ENCODE peak calls at places on chromosomes 1 and 21, in nine cellular contexts. Z, D, I, F, K, E, O, A and P are unnamed samples.

GRCh38 chr1:20530901-20531300 is 21.5 kb upstream of the FAM43B start:
- DNase-seq in Z (no peak), D (no peak), I (no peak), F (no peak), K (no peak), E (no peak), O (no peak), A (no peak), P (no peak)

GRCh38 chr1:23801338-23801748 is 789 bp upstream of the GALE start:
- DNase-seq in Z (no peak), D (no peak), I (no peak), F (no peak), K (no peak), E (no peak), O (no peak), A (no peak), P (no peak)

GRCh38 chr1:243253211-243253926 is 1.7 kb downstream of the CEP170 start:
- DNase-seq in Z (no peak), D (no peak), I (no peak), F (no peak), K (no peak), E (no peak), O (no peak), A (no peak), P (no peak)

GRCh38 chr1:58815069-58815679 is 31.3 kb upstream of the JUN start:
- DNase-seq in Z (peak; percentile 95), D (peak; percentile 20), I (peak; percentile 34), F (no peak), K (peak; percentile 94), E (peak; percentile 45), O (peak; percentile 30), A (peak; percentile 93), P (no peak)

GRCh38 chr1:160108888-160109662 is 6.5 kb upstream of the ATP1A2 start:
- DNase-seq in Z (peak; percentile 65), D (no peak), I (no peak), F (peak; percentile 52), K (peak; percentile 70), E (no peak), O (peak; percentile 26), A (no peak), P (no peak)

GRCh38 chr1:2322065-2322571 is 69.2 kb downstream of the MORN1 start:
- DNase-seq in Z (peak; percentile 99), D (no peak), I (no peak), F (no peak), K (no peak), E (peak; percentile 52), O (no peak), A (no peak), P (no peak)

GRCh38 chr1:243746736-243747135 is 103.3 kb downstream of the AKT3 start:
- DNase-seq in Z (no peak), D (no peak), I (no peak), F (no peak), K (no peak), E (no peak), O (no peak), A (no peak), P (no peak)

GRCh38 chr1:23568608-23569383 is 9.5 kb upstream of the ID3 start:
- DNase-seq in Z (peak; percentile 32), D (no peak), I (no peak), F (no peak), K (no peak), E (no peak), O (no peak), A (no peak), P (no peak)

GRCh38 chr1:177209357-177209756 is 38.6 kb downstream of the BRINP2 start:
- DNase-seq in Z (peak; percentile 99), D (peak; percentile 81), I (no peak), F (no peak), K (peak; percentile 89), E (no peak), O (no peak), A (peak; percentile 4), P (peak; percentile 34)

GRCh38 chr1:58422436-58422835 is 124.1 kb downstream of the OMA1 start:
- DNase-seq in Z (no peak), D (no peak), I (no peak), F (no peak), K (no peak), E (no peak), O (no peak), A (no peak), P (no peak)

GRCh38 chr1:166900987-166901386 is 24.9 kb upstream of the TADA1 start:
- DNase-seq in Z (peak; percentile 79), D (no peak), I (no peak), F (no peak), K (no peak), E (no peak), O (no peak), A (no peak), P (no peak)

GRCh38 chr1:183733610-183734219 is 71.2 kb upstream of the RGL1 start:
- DNase-seq in Z (no peak), D (no peak), I (no peak), F (no peak), K (no peak), E (no peak), O (no peak), A (no peak), P (no peak)

GRCh38 chr21:30248844-30249243 is 32.9 kb upstream of the CLDN8 start:
- DNase-seq in Z (no peak), D (no peak), I (no peak), F (no peak), K (no peak), E (no peak), O (no peak), A (no peak), P (no peak)

GRCh38 chr1:42936309-42937078 is 22.2 kb downstream of the SLC2A1 start:
- DNase-seq in Z (peak; percentile 61), D (no peak), I (no peak), F (no peak), K (no peak), E (no peak), O (peak; percentile 52), A (peak; percentile 82), P (no peak)

GRCh38 chr1:31038360-31038759 is 27.2 kb downstream of the PUM1 start:
- DNase-seq in Z (peak; percentile 16), D (no peak), I (no peak), F (no peak), K (no peak), E (no peak), O (no peak), A (peak; percentile 50), P (no peak)

GRCh38 chr1:220176540-220176939 is 82.6 kb downstream of the IARS2 start:
- DNase-seq in Z (no peak), D (no peak), I (no peak), F (no peak), K (no peak), E (no peak), O (no peak), A (no peak), P (no peak)

GRCh38 chr1:37255111-37255795 is 219.1 kb upstream of the ZC3H12A start:
- DNase-seq in Z (peak; percentile 50), D (peak; percentile 31), I (no peak), F (peak; percentile 67), K (peak; percentile 43), E (peak; percentile 79), O (no peak), A (no peak), P (no peak)

GRCh38 chr1:109629372-109630030 is 9.9 kb downstream of the AMPD2 start:
- DNase-seq in Z (no peak), D (no peak), I (no peak), F (no peak), K (no peak), E (no peak), O (no peak), A (no peak), P (no peak)

GRCh38 chr1:85734961-85735360 is 26.7 kb upstream of the ZNHIT6 start:
- DNase-seq in Z (peak; percentile 1), D (no peak), I (no peak), F (no peak), K (no peak), E (no peak), O (no peak), A (no peak), P (no peak)

GRCh38 chr21:15397258-15397657 is 332.5 kb upstream of the NRIP1 start:
- DNase-seq in Z (no peak), D (no peak), I (no peak), F (no peak), K (no peak), E (no peak), O (no peak), A (no peak), P (no peak)